ENCODE peak calls at places on chromosome 1, in nine cellular contexts. W is choroid plexus epithelial cell, P is A549, I is cardiac muscle cell, L is bronchial epithelial cell, N is HL-60, O is tibial nerve, Y is heart left ventricle, M is transverse colon. B is an unnamed sample.
A peak's percentile ranks its signal among the peaks of the same experiment; 100 is the strongest.

GRCh38 chr1:229186373-229187056 is 84.4 kb upstream of the RAB4A start:
- DNase-seq in N (no peak), W (no peak), L (no peak), M (no peak), I (no peak), Y (no peak), P (no peak), O (no peak), B (peak; percentile 41)

GRCh38 chr1:6348511-6349191 is 44.9 kb downstream of the ACOT7 start:
- DNase-seq in M (peak; percentile 43), Y (no peak), P (no peak), N (peak; percentile 20), O (no peak), L (peak; percentile 59), W (peak; percentile 16), I (no peak), B (no peak)

GRCh38 chr1:246786606-246787238 is 62.5 kb downstream of the SCCPDH start:
- DNase-seq in O (no peak), I (no peak), Y (no peak), W (no peak), M (peak; percentile 28), P (no peak), N (no peak), L (no peak), B (no peak)

GRCh38 chr1:190168116-190168515 is 309.5 kb downstream of the BRINP3 start:
- DNase-seq in L (peak; percentile 87), W (peak; percentile 84), M (no peak), O (no peak), P (peak; percentile 2), I (no peak), N (no peak), Y (no peak), B (no peak)

GRCh38 chr1:31782066-31782762 is 18.1 kb upstream of the ADGRB2 start:
- DNase-seq in M (no peak), P (no peak), O (no peak), I (peak; percentile 81), L (no peak), W (no peak), N (no peak), Y (no peak), B (no peak)

GRCh38 chr1:156198831-156199349 is 5.0 kb downstream of the SLC25A44 start:
- DNase-seq in N (no peak), I (no peak), Y (no peak), M (no peak), L (no peak), P (no peak), W (no peak), O (no peak), B (no peak)

GRCh38 chr1:78047131-78047530 is 1.4 kb downstream of the GIPC2 start:
- DNase-seq in N (no peak), W (no peak), P (no peak), Y (no peak), M (no peak), L (peak; percentile 12), I (no peak), O (no peak), B (no peak)

GRCh38 chr1:914253-914890 is 9.4 kb upstream of the SAMD11 start:
- DNase-seq in M (no peak), L (no peak), Y (no peak), W (no peak), I (no peak), O (no peak), N (no peak), P (no peak), B (no peak)

GRCh38 chr1:16191916-16192545 is 20.4 kb downstream of the ARHGEF19 start:
- DNase-seq in L (no peak), P (no peak), Y (no peak), N (no peak), W (no peak), M (no peak), I (no peak), O (no peak), B (no peak)

DNA sequence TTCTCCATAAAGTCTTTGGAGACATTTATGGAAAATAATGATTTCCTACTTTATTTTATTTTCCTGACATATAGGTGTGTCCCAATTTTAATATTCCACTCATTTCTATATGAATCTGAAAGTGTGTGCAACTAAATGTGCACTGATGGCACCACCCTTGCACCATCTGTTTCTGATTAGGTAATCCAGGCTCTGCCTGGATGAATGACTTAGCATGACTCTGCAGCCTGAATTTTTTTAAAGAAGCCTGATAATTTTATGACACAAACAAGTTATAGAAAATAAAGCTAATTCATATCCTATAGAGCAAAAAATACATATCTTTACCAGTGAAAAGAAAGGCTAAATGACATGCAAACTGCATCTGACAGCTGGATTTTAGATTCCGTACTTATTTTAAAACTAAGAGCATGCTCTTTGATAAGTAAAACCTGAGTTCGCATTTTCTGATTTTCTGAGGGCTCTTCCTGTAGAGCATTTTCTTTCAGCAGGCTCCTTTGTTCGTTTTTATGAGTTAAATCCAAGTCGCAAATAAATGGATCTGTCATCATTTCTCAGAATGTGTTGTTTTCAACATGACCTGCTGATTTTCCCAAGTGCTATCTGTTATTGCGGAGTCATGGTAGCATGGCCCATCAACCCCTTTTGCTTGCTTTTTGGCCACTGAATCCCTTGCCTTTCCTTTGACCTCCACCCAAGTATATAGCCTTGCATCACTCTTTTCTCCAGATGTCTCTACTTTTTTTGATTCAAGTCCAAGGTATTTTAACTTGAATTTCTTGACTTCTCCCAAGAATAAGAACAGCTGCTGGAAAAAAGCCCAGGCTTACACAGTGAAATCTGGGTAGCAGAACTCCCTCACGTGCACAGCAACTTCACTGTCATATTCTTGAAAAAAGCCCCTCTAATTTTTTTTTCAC is 52.8 kb upstream of the LYPLAL1 start:
- DNase-seq in P (no peak), W (peak; percentile 97), I (no peak), N (peak; percentile 73), M (no peak), Y (peak; percentile 65), L (peak; percentile 37), O (peak; percentile 91), B (no peak)
- H3K4me3 ChIP-seq in P (no peak overlapping the region), W (no peak overlapping the region), I (no peak overlapping the region), N (no peak overlapping the region), M (no peak overlapping the region), Y (no peak overlapping the region), L (no peak overlapping the region), O (no peak overlapping the region), B (no peak overlapping the region)

GRCh38 chr1:121594096-121594495 is 409.3 kb downstream of the SRGAP2C start:
- DNase-seq in Y (no peak), L (no peak), N (no peak), O (no peak), P (no peak), W (no peak), M (no peak), I (no peak), B (no peak)
- TF ChIP-seq CTCF in Y (no peak), L (no peak), N (no peak), O (no peak), P (no peak), W (no peak), M (no peak), I (no peak), B (no peak)

GRCh38 chr1:2557146-2558029 is 1.2 kb downstream of the TNFRSF14 start:
- DNase-seq in O (no peak), P (no peak), I (no peak), L (no peak), W (no peak), N (no peak), M (peak; percentile 84), Y (peak; percentile 30), B (no peak)
- H3K4me3 ChIP-seq in O (peak overlapping the region; percentile 50), P (no peak overlapping the region), I (no peak overlapping the region), L (peak overlapping the region; percentile 50), W (peak overlapping the region; percentile 69), N (peak overlapping the region; percentile 55), M (peak overlapping the region; percentile 78), Y (peak overlapping the region; percentile 81), B (peak overlapping the region; percentile 89)

GRCh38 chr1:89998306-89998705 is 3.4 kb downstream of the ZNF326 start:
- DNase-seq in I (no peak), O (no peak), Y (no peak), L (no peak), N (no peak), P (no peak), W (peak; percentile 31), M (no peak), B (no peak)
- TF ChIP-seq CTCF in I (no peak), O (no peak), Y (no peak), L (no peak), N (no peak), P (no peak), W (no peak), M (no peak), B (no peak)

DNA sequence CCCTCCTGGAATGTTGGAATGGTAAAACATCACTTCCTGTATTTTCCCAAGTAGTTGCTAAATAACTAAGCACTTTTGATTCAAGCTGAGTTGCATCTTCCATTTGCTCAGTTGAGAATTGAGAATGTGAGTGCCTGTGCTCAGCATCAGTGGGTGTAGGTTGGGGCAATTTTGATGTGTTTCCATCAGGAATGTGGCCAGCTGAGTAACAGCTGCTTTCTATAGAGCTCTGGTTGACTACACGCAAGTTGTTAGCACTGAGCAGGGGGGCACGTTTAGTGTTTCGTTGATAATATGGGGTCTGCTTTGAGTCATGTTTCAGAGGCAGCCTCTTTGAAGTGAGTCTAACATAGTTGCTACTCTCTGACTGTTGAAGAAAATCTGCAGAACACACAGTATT is 41.5 kb downstream of the LRRC53 start:
- DNase-seq in N (no peak), I (peak; percentile 51), Y (no peak), P (no peak), W (no peak), M (no peak), L (no peak), O (no peak), B (no peak)
- H3K4me3 ChIP-seq in N (no peak overlapping the region), I (no peak overlapping the region), Y (no peak overlapping the region), P (no peak overlapping the region), W (no peak overlapping the region), M (no peak overlapping the region), L (no peak overlapping the region), O (no peak overlapping the region), B (no peak overlapping the region)

GRCh38 chr1:52367272-52367671 is 1.3 kb upstream of the CC2D1B start:
- DNase-seq in Y (no peak), O (no peak), M (no peak), I (no peak), P (no peak), W (no peak), L (no peak), N (no peak), B (no peak)

GRCh38 chr1:52365091-52365745 is 787 bp downstream of the CC2D1B start:
- DNase-seq in W (peak; percentile 61), L (peak; percentile 71), P (peak; percentile 62), O (peak; percentile 44), Y (peak; percentile 34), N (peak; percentile 29), I (peak; percentile 30), M (peak; percentile 66), B (no peak)

GRCh38 chr1:52365746-52366516 is at the start of gene CC2D1B:
- DNase-seq in P (peak; percentile 91), L (peak; percentile 95), M (peak; percentile 99), N (peak; percentile 99), Y (peak; percentile 98), O (peak; percentile 93), W (peak; percentile 99), I (peak; percentile 99), B (peak; percentile 95)

GRCh38 chr1:52366517-52366827 is 467 bp upstream of the CC2D1B start:
- DNase-seq in O (no peak), M (no peak), N (no peak), P (no peak), W (no peak), I (no peak), Y (no peak), L (no peak), B (no peak)

GRCh38 chr1:52364235-52364839 is 1.7 kb downstream of the CC2D1B start:
- DNase-seq in N (no peak), Y (no peak), W (no peak), O (no peak), M (no peak), L (no peak), I (no peak), P (no peak), B (no peak)
- TF ChIP-seq CTCF in N (no peak), Y (no peak), W (peak; percentile 27), O (no peak), M (no peak), L (no peak), I (no peak), P (no peak), B (peak; percentile 23)

GRCh38 chr1:219184337-219184736 is 10.7 kb downstream of the LYPLAL1 start:
- DNase-seq in L (no peak), P (no peak), M (no peak), Y (no peak), N (no peak), I (no peak), W (no peak), O (no peak), B (no peak)
- H3K4me3 ChIP-seq in L (no peak overlapping the region), P (no peak overlapping the region), M (no peak overlapping the region), Y (no peak overlapping the region), N (no peak overlapping the region), I (no peak overlapping the region), W (no peak overlapping the region), O (no peak overlapping the region), B (no peak overlapping the region)

B was measured in GM12864.